ENCODE peak calls at places on chromosomes 13 and 19, in six cellular contexts. I is T-helper 17 cell; O is left ventricle myocardium inferior; J is heart left ventricle; V is activated T-helper 1 cell treated with anti-CD3 and anti-CD28 coated beads, Interleukin-12 subunit alpha, Interleukin-12 subunit beta, Interleukin-2, Interleukin-4 antibody, amounts not matched to agents 30 ng/mL and 10 ng/mL and 1 ng/mL, durations not matched to agents 14 hours and 24 hours and 36 hours; C is left cardiac atrium. T is an unnamed sample.

GRCh38 chr13:108213946-108214345 is 1.4 kb downstream of the LIG4 start:
- DNase-seq in J (no peak), V (no peak), C (no peak), I (no peak), O (no peak), T (no peak)

GRCh38 chr19:55454787-55455243 is 6.6 kb downstream of the ISOC2 start:
- DNase-seq in C (no peak), I (no peak), V (peak; percentile 29), O (no peak), J (no peak), T (no peak)

GRCh38 chr19:48296963-48297734 is 27.3 kb downstream of the ZNF114 start:
- DNase-seq in C (no peak), I (no peak), O (no peak), V (no peak), J (no peak), T (no peak)

GRCh38 chr13:113275387-113275786 is 21.7 kb upstream of the LAMP1 start:
- DNase-seq in C (no peak), J (no peak), I (no peak), O (no peak), V (no peak), T (no peak)

GRCh38 chr13:97142452-97142851 is 79.7 kb upstream of the MBNL2 start:
- DNase-seq in V (no peak), I (no peak), J (peak; percentile 36), O (peak; percentile 26), C (peak; percentile 47), T (no peak)

GRCh38 chr19:10642473-10642872 is 11.7 kb upstream of the ILF3 start:
- DNase-seq in C (no peak), I (no peak), O (no peak), V (no peak), J (no peak), T (no peak)

GRCh38 chr13:48817166-48817802 is 158.4 kb upstream of the FNDC3A start:
- DNase-seq in O (no peak), J (no peak), V (no peak), I (no peak), C (no peak), T (no peak)

GRCh38 chr13:104976964-104977363 is 1558.5 kb downstream of the EFNB2 start:
- DNase-seq in O (no peak), C (no peak), V (no peak), I (no peak), J (no peak), T (no peak)

GRCh38 chr19:11435833-11436313 is 438 bp downstream of the PRKCSH start:
- DNase-seq in V (no peak), I (no peak), O (no peak), C (no peak), J (no peak), T (no peak)

GRCh38 chr13:79799049-79799448 is 318.1 kb downstream of the NDFIP2 start:
- DNase-seq in V (no peak), I (no peak), J (no peak), C (no peak), O (no peak), T (no peak)

GRCh38 chr19:51690359-51691121 is 2.6 kb upstream of the SPACA6 start:
- DNase-seq in C (peak; percentile 75), O (peak; percentile 66), J (peak; percentile 76), V (peak; percentile 67), I (peak; percentile 55), T (no peak)

GRCh38 chr19:47433121-47433520 is 13.8 kb upstream of the MEIS3 start:
- DNase-seq in V (no peak), I (no peak), C (no peak), O (no peak), J (no peak), T (no peak)

GRCh38 chr13:112692104-112692503 is 2.3 kb downstream of the ATP11A start:
- DNase-seq in C (no peak), I (no peak), O (no peak), J (no peak), V (no peak), T (no peak)

GRCh38 chr13:111533900-111534645 is 213.6 kb downstream of the TEX29 start:
- DNase-seq in V (no peak), O (no peak), I (no peak), J (no peak), C (no peak), T (no peak)

GRCh38 chr13:113586661-113587479 is 2.3 kb downstream of the TFDP1 start:
- DNase-seq in O (no peak), I (no peak), C (no peak), V (no peak), J (no peak), T (no peak)

GRCh38 chr19:11382898-11383705 is 1.0 kb downstream of the EPOR start:
- DNase-seq in J (peak; percentile 51), V (no peak), O (peak; percentile 60), C (peak; percentile 64), I (peak; percentile 31), T (peak; percentile 21)

GRCh38 chr13:66933994-66934393 is 296.1 kb downstream of the PCDH9 start:
- DNase-seq in I (no peak), J (no peak), V (no peak), O (no peak), C (no peak), T (no peak)

GRCh38 chr19:30344446-30345425 is 27.4 kb upstream of the ZNF536 start:
- DNase-seq in I (no peak), J (no peak), V (no peak), C (no peak), O (no peak), T (no peak)

GRCh38 chr19:34232566-34233481 is 21.5 kb upstream of the GARRE1 start:
- DNase-seq in I (no peak), O (peak; percentile 53), V (peak; percentile 5), C (peak; percentile 68), J (peak; percentile 55), T (no peak)

T was measured in stimulated activated naive B cell treated with anti-CD40 and anti-IgM and Interleukin-4, amounts not matched to agents 10 μg/mL and 1 μg/mL and 100 μg/mL, for 72 hours.